ENCODE peak calls at places on chromosome 13, in seven cellular contexts. One of them, this sample, is unnamed.

GRCh38 chr13:40123962-40124647 is 468.6 kb downstream of the COG6 start:
- DNase-seq in H7: no peak
- DNase-seq in GM23338: no peak
- DNase-seq in endodermal cell: no peak
- DNase-seq in tibial nerve: no peak
- DNase-seq in AG09319: no peak
- DNase-seq in CD4-positive, alpha-beta T cell: no peak
- DNase-seq in this sample: no peak

GRCh38 chr13:93984876-93985275 is 494.6 kb downstream of the DCT start:
- DNase-seq in CD4-positive, alpha-beta T cell: no peak
- DNase-seq in GM23338: peak
- DNase-seq in tibial nerve: no peak
- DNase-seq in AG09319: no peak
- DNase-seq in H7: peak
- DNase-seq in endodermal cell: peak
- DNase-seq in this sample: no peak

GRCh38 chr13:40764587-40765403 is 6.2 kb downstream of the MRPS31 start:
- DNase-seq in tibial nerve: no peak
- DNase-seq in GM23338: no peak
- DNase-seq in endodermal cell: no peak
- DNase-seq in H7: no peak
- DNase-seq in CD4-positive, alpha-beta T cell: no peak
- DNase-seq in AG09319: no peak
- DNase-seq in this sample: no peak

GRCh38 chr13:40094056-40094455 is 438.6 kb downstream of the COG6 start:
- DNase-seq in H7: no peak
- DNase-seq in CD4-positive, alpha-beta T cell: no peak
- DNase-seq in AG09319: no peak
- DNase-seq in GM23338: no peak
- DNase-seq in endodermal cell: no peak
- DNase-seq in tibial nerve: no peak
- DNase-seq in this sample: no peak

GRCh38 chr13:40971321-40971720 is 47.8 kb downstream of the ELF1 start:
- DNase-seq in H7: no peak
- DNase-seq in endodermal cell: no peak
- DNase-seq in AG09319: no peak
- DNase-seq in CD4-positive, alpha-beta T cell: no peak
- DNase-seq in GM23338: no peak
- DNase-seq in tibial nerve: no peak
- DNase-seq in this sample: no peak

GRCh38 chr13:53143757-53144320 is 115.2 kb downstream of the OLFM4 start:
- DNase-seq in H7: no peak
- DNase-seq in endodermal cell: no peak
- DNase-seq in CD4-positive, alpha-beta T cell: no peak
- DNase-seq in GM23338: no peak
- DNase-seq in tibial nerve: no peak
- DNase-seq in AG09319: no peak
- DNase-seq in this sample: no peak

GRCh38 chr13:94323746-94324408 is 155.6 kb downstream of the DCT start:
- DNase-seq in CD4-positive, alpha-beta T cell: peak
- DNase-seq in endodermal cell: no peak
- DNase-seq in GM23338: peak
- DNase-seq in tibial nerve: no peak
- DNase-seq in AG09319: no peak
- DNase-seq in H7: no peak
- DNase-seq in this sample: no peak

GRCh38 chr13:39773833-39774232 is 118.4 kb downstream of the COG6 start:
- DNase-seq in H7: no peak
- DNase-seq in GM23338: no peak
- DNase-seq in tibial nerve: no peak
- DNase-seq in CD4-positive, alpha-beta T cell: no peak
- DNase-seq in endodermal cell: no peak
- DNase-seq in AG09319: no peak
- DNase-seq in this sample: no peak

GRCh38 chr13:44575741-44576395 is at the start of gene TSC22D1:
- DNase-seq in H7: peak
- DNase-seq in AG09319: no peak
- DNase-seq in GM23338: peak
- DNase-seq in CD4-positive, alpha-beta T cell: peak
- DNase-seq in endodermal cell: peak
- DNase-seq in tibial nerve: peak
- DNase-seq in this sample: peak

GRCh38 chr13:91277013-91277676 is 70.3 kb upstream of the MIR17HG start:
- DNase-seq in AG09319: no peak
- DNase-seq in CD4-positive, alpha-beta T cell: no peak
- DNase-seq in tibial nerve: no peak
- DNase-seq in endodermal cell: no peak
- DNase-seq in H7: no peak
- DNase-seq in GM23338: no peak
- DNase-seq in this sample: no peak

GRCh38 chr13:106038752-106039151 is 496.7 kb downstream of the EFNB2 start:
- DNase-seq in endodermal cell: no peak
- DNase-seq in CD4-positive, alpha-beta T cell: no peak
- DNase-seq in H7: no peak
- DNase-seq in GM23338: no peak
- DNase-seq in tibial nerve: no peak
- DNase-seq in AG09319: no peak
- DNase-seq in this sample: peak

GRCh38 chr13:33353210-33353609 is 67.7 kb upstream of the STARD13 start:
- DNase-seq in H7: no peak
- DNase-seq in GM23338: no peak
- DNase-seq in endodermal cell: no peak
- DNase-seq in tibial nerve: peak
- DNase-seq in CD4-positive, alpha-beta T cell: no peak
- DNase-seq in AG09319: no peak
- DNase-seq in this sample: no peak

GRCh38 chr13:75170321-75170720 is 311.6 kb downstream of the TBC1D4 start:
- DNase-seq in tibial nerve: no peak
- DNase-seq in CD4-positive, alpha-beta T cell: no peak
- DNase-seq in GM23338: no peak
- DNase-seq in AG09319: no peak
- DNase-seq in endodermal cell: no peak
- DNase-seq in H7: no peak
- DNase-seq in this sample: no peak

GRCh38 chr13:105773887-105774538 is 761.4 kb downstream of the EFNB2 start:
- DNase-seq in tibial nerve: no peak
- DNase-seq in endodermal cell: no peak
- DNase-seq in H7: no peak
- DNase-seq in CD4-positive, alpha-beta T cell: no peak
- DNase-seq in AG09319: no peak
- DNase-seq in GM23338: no peak
- DNase-seq in this sample: no peak

GRCh38 chr13:25738342-25738771 is 313.5 kb downstream of the SHISA2 start:
- DNase-seq in AG09319: no peak
- DNase-seq in tibial nerve: no peak
- DNase-seq in H7: no peak
- DNase-seq in GM23338: no peak
- DNase-seq in endodermal cell: no peak
- DNase-seq in CD4-positive, alpha-beta T cell: no peak
- DNase-seq in this sample: no peak

GRCh38 chr13:108345016-108345415 is 75.5 kb downstream of the TNFSF13B start:
- DNase-seq in tibial nerve: no peak
- DNase-seq in endodermal cell: peak
- DNase-seq in H7: peak
- DNase-seq in AG09319: no peak
- DNase-seq in CD4-positive, alpha-beta T cell: no peak
- DNase-seq in GM23338: peak
- DNase-seq in this sample: no peak

GRCh38 chr13:96762876-96763275 is 231.4 kb downstream of the OXGR1 start:
- DNase-seq in CD4-positive, alpha-beta T cell: no peak
- DNase-seq in endodermal cell: no peak
- DNase-seq in tibial nerve: no peak
- DNase-seq in AG09319: no peak
- DNase-seq in H7: no peak
- DNase-seq in GM23338: no peak
- DNase-seq in this sample: no peak

GRCh38 chr13:40340368-40341085 is 325.9 kb downstream of the FOXO1 start:
- DNase-seq in GM23338: no peak
- DNase-seq in AG09319: no peak
- DNase-seq in CD4-positive, alpha-beta T cell: no peak
- DNase-seq in endodermal cell: no peak
- DNase-seq in H7: no peak
- DNase-seq in tibial nerve: no peak
- DNase-seq in this sample: no peak

GRCh38 chr13:28754698-28755545 is 36.2 kb upstream of the SLC46A3 start:
- DNase-seq in CD4-positive, alpha-beta T cell: no peak
- DNase-seq in GM23338: peak
- DNase-seq in tibial nerve: peak
- DNase-seq in AG09319: no peak
- DNase-seq in endodermal cell: peak
- DNase-seq in H7: peak
- DNase-seq in this sample: no peak

GRCh38 chr13:107941345-107942029 is 273.8 kb downstream of the LIG4 start:
- DNase-seq in CD4-positive, alpha-beta T cell: no peak
- DNase-seq in endodermal cell: no peak
- DNase-seq in tibial nerve: no peak
- DNase-seq in AG09319: no peak
- DNase-seq in GM23338: no peak
- DNase-seq in H7: no peak
- DNase-seq in this sample: no peak

GRCh38 chr13:41587490-41587889 is 130.1 kb downstream of the RGCC start:
- DNase-seq in tibial nerve: no peak
- DNase-seq in AG09319: no peak
- DNase-seq in H7: no peak
- DNase-seq in CD4-positive, alpha-beta T cell: peak
- DNase-seq in GM23338: peak
- DNase-seq in endodermal cell: peak
- DNase-seq in this sample: no peak

GRCh38 chr13:113544896-113545295 is 39.7 kb upstream of the TFDP1 start:
- DNase-seq in H7: peak
- DNase-seq in tibial nerve: no peak
- DNase-seq in GM23338: no peak
- DNase-seq in CD4-positive, alpha-beta T cell: no peak
- DNase-seq in endodermal cell: no peak
- DNase-seq in AG09319: no peak
- DNase-seq in this sample: no peak

GRCh38 chr13:43573361-43573740 is 213.4 kb downstream of the ENOX1 start:
- DNase-seq in CD4-positive, alpha-beta T cell: no peak
- DNase-seq in GM23338: peak
- DNase-seq in H7: no peak
- DNase-seq in AG09319: no peak
- DNase-seq in endodermal cell: no peak
- DNase-seq in tibial nerve: no peak
- DNase-seq in this sample: no peak

GRCh38 chr13:44543424-44543823 is 32.7 kb downstream of the TSC22D1 start:
- DNase-seq in tibial nerve: no peak
- DNase-seq in endodermal cell: no peak
- DNase-seq in GM23338: no peak
- DNase-seq in H7: no peak
- DNase-seq in CD4-positive, alpha-beta T cell: no peak
- DNase-seq in AG09319: no peak
- DNase-seq in this sample: no peak

GRCh38 chr13:46361535-46361934 is 25.5 kb downstream of the RUBCNL start:
- DNase-seq in tibial nerve: no peak
- DNase-seq in AG09319: no peak
- DNase-seq in endodermal cell: no peak
- DNase-seq in H7: no peak
- DNase-seq in CD4-positive, alpha-beta T cell: no peak
- DNase-seq in GM23338: no peak
- DNase-seq in this sample: no peak

GRCh38 chr13:26679945-26680516 is 80.6 kb downstream of the GPR12 start:
- DNase-seq in H7: peak
- DNase-seq in CD4-positive, alpha-beta T cell: no peak
- DNase-seq in AG09319: no peak
- DNase-seq in endodermal cell: peak
- DNase-seq in GM23338: peak
- DNase-seq in tibial nerve: no peak
- DNase-seq in this sample: no peak

GRCh38 chr13:84570831-84571230 is 688.6 kb upstream of the SLITRK1 start:
- DNase-seq in CD4-positive, alpha-beta T cell: no peak
- DNase-seq in tibial nerve: no peak
- DNase-seq in endodermal cell: no peak
- DNase-seq in H7: no peak
- DNase-seq in AG09319: no peak
- DNase-seq in GM23338: no peak
- DNase-seq in this sample: no peak

GRCh38 chr13:24911135-24911524 is 147.2 kb downstream of the RNF17 start:
- DNase-seq in H7: no peak
- DNase-seq in endodermal cell: no peak
- DNase-seq in CD4-positive, alpha-beta T cell: no peak
- DNase-seq in GM23338: no peak
- DNase-seq in tibial nerve: no peak
- DNase-seq in AG09319: no peak
- DNase-seq in this sample: peak